ENCODE peak calls at places on chromosomes 11 and 22, in nine cellular contexts. E is pancreas, X is A549, U is AG04450, Q is Caco-2, P is fibroblast of villous mesenchyme, N is choroid plexus epithelial cell, D is BJ, S is testis. M is an unnamed sample.

GRCh38 chr11:57772562-57772961 is 11.0 kb downstream of the CTNND1 start:
- DNase-seq in D (no peak), Q (no peak), X (no peak), E (no peak), S (no peak), N (peak), P (no peak), U (no peak), M (no peak)

GRCh38 chr11:6437993-6438392 is 2.8 kb downstream of the HPX start:
- DNase-seq in P (no peak), S (no peak), E (no peak), U (no peak), X (no peak), D (no peak), Q (no peak), N (no peak), M (no peak)

GRCh38 chr11:128422576-128423370 is 164.6 kb downstream of the ETS1 start:
- DNase-seq in E (peak), S (no peak), U (no peak), P (no peak), D (no peak), X (no peak), N (no peak), Q (no peak), M (no peak)

GRCh38 chr22:17705565-17706450 is 67.3 kb downstream of the BCL2L13 start:
- DNase-seq in D (no peak), E (no peak), S (no peak), U (no peak), P (no peak), X (no peak), Q (no peak), N (no peak), M (no peak)

GRCh38 chr11:65067446-65067845 is 9.1 kb upstream of the NAALADL1 start:
- DNase-seq in X (no peak), E (no peak), P (no peak), S (no peak), U (no peak), Q (no peak), D (no peak), N (no peak), M (no peak)

GRCh38 chr22:42964994-42965699 is 49.8 kb downstream of the PACSIN2 start:
- DNase-seq in X (no peak), N (peak), D (no peak), Q (no peak), E (no peak), P (no peak), S (no peak), U (no peak), M (peak)

GRCh38 chr22:23551385-23551784 is 28.7 kb downstream of the IGLL1 start:
- DNase-seq in N (no peak), Q (no peak), S (no peak), D (no peak), E (no peak), X (no peak), U (no peak), P (no peak), M (no peak)

GRCh38 chr22:41847300-41847699 is 14.4 kb downstream of the SREBF2 start:
- DNase-seq in P (no peak), S (no peak), E (no peak), D (no peak), Q (no peak), X (no peak), U (no peak), N (no peak), M (no peak)

GRCh38 chr11:121426476-121427454 is 25.3 kb upstream of the SORL1 start:
- DNase-seq in X (no peak), U (no peak), D (no peak), N (no peak), P (no peak), Q (peak), E (peak), S (peak), M (no peak)

GRCh38 chr11:7905961-7906429 is 25.1 kb downstream of the OR10A6 start:
- DNase-seq in E (no peak), Q (peak), N (no peak), X (no peak), P (no peak), U (no peak), S (no peak), D (no peak), M (no peak)

GRCh38 chr11:25876456-25876965 is 455.4 kb upstream of the ANO3 start:
- DNase-seq in Q (no peak), D (no peak), S (no peak), P (no peak), E (no peak), U (no peak), N (no peak), X (no peak), M (no peak)

GRCh38 chr11:3710485-3711259 is 39.5 kb upstream of the CHRNA10 start:
- DNase-seq in S (no peak), Q (no peak), P (peak), X (no peak), E (no peak), D (no peak), N (peak), U (no peak), M (peak)

GRCh38 chr11:82682003-82682751 is 51.5 kb downstream of the FAM181B start:
- DNase-seq in S (no peak), N (peak), U (peak), D (peak), Q (peak), X (peak), P (peak), E (peak), M (peak)

GRCh38 chr11:33899383-33900037 is 7.6 kb upstream of the LMO2 start:
- DNase-seq in P (peak), S (peak), U (peak), Q (no peak), E (peak), X (peak), D (peak), N (peak), M (peak)

GRCh38 chr22:23683545-23683944 is 7.3 kb upstream of the RGL4 start:
- DNase-seq in D (no peak), X (no peak), S (peak), P (no peak), E (no peak), U (no peak), Q (no peak), N (no peak), M (no peak)

GRCh38 chr22:23263651-23264555 is 83.6 kb downstream of the BCR start:
- DNase-seq in Q (no peak), S (no peak), P (no peak), E (no peak), U (no peak), D (no peak), N (no peak), X (no peak), M (no peak)

GRCh38 chr11:69373251-69373635 is 79.3 kb downstream of the MYEOV start:
- DNase-seq in D (no peak), N (no peak), X (no peak), P (no peak), S (peak), U (no peak), Q (no peak), E (no peak), M (no peak)

GRCh38 chr11:82864268-82864667 is 36.0 kb downstream of the PRCP start:
- DNase-seq in U (no peak), P (peak), Q (peak), E (peak), X (peak), D (no peak), N (peak), S (peak), M (peak)

GRCh38 chr22:42912049-42912448 is 55.0 kb upstream of the ARFGAP3 start:
- DNase-seq in P (peak), N (peak), X (no peak), U (no peak), S (no peak), E (no peak), D (no peak), Q (no peak), M (no peak)

GRCh38 chr11:94525933-94526332 is 13.7 kb downstream of the C11orf97 start:
- DNase-seq in N (peak), S (peak), P (peak), X (no peak), E (peak), D (no peak), Q (no peak), U (no peak), M (peak)

GRCh38 chr11:2870460-2870859 is 15.1 kb downstream of the CDKN1C start:
- DNase-seq in D (no peak), X (no peak), P (no peak), E (no peak), N (no peak), U (no peak), Q (no peak), S (no peak), M (no peak)

GRCh38 chr11:37504925-37505324 is 906.9 kb upstream of the RAG2 start:
- DNase-seq in U (peak), X (no peak), S (no peak), P (peak), Q (peak), E (no peak), N (peak), D (peak), M (peak)

GRCh38 chr11:2525941-2526807 is 81.4 kb downstream of the KCNQ1 start:
- DNase-seq in U (no peak), D (no peak), S (no peak), P (no peak), N (no peak), Q (no peak), X (no peak), E (peak), M (no peak)

GRCh38 chr11:73384871-73385692 is 8.9 kb downstream of the RELT start:
- DNase-seq in X (no peak), D (no peak), N (peak), U (no peak), P (peak), E (no peak), Q (no peak), S (peak), M (peak)

GRCh38 chr22:19962909-19963806 is 21.5 kb upstream of the TXNRD2 start:
- DNase-seq in U (no peak), X (no peak), E (peak), N (no peak), P (peak), S (no peak), D (no peak), Q (peak), M (peak)

GRCh38 chr11:5196067-5196466 is 4.4 kb downstream of the OR51V1 start:
- DNase-seq in U (no peak), Q (no peak), N (no peak), X (no peak), P (no peak), S (no peak), E (no peak), D (no peak), M (no peak)

GRCh38 chr11:26700536-26701235 is 21.2 kb downstream of the SLC5A12 start:
- DNase-seq in N (no peak), X (no peak), Q (no peak), S (no peak), U (no peak), P (no peak), D (no peak), E (no peak), M (no peak)

GRCh38 chr11:83156150-83156995 is 558 bp upstream of the PCF11 start:
- DNase-seq in E (peak), Q (peak), P (peak), N (peak), S (peak), D (peak), U (peak), X (peak), M (peak)

GRCh38 chr11:114277637-114278341 is 18.4 kb upstream of the NNMT start:
- DNase-seq in X (no peak), Q (no peak), U (no peak), E (no peak), S (no peak), P (no peak), D (no peak), N (no peak), M (no peak)

GRCh38 chr11:96307748-96308133 is 35.3 kb downstream of the MAML2 start:
- DNase-seq in Q (no peak), X (peak), E (no peak), S (no peak), U (peak), D (peak), P (peak), N (peak), M (peak)

GRCh38 chr11:6485661-6486060 is 4.4 kb downstream of the TIMM10B start:
- DNase-seq in Q (no peak), X (no peak), E (no peak), N (no peak), P (no peak), U (no peak), S (no peak), D (no peak), M (no peak)

GRCh38 chr11:60396790-60397189 is 531 bp downstream of the MS4A14 start:
- DNase-seq in U (no peak), P (no peak), X (no peak), Q (no peak), S (no peak), D (no peak), N (no peak), E (no peak), M (no peak)

GRCh38 chr22:17578129-17578754 is 14.9 kb downstream of the SLC25A18 start:
- DNase-seq in S (peak), X (no peak), Q (no peak), D (no peak), N (peak), P (peak), U (no peak), E (peak), M (peak)

GRCh38 chr22:19880786-19881569 is 26.3 kb upstream of the GNB1L start:
- DNase-seq in N (peak), D (peak), P (peak), U (peak), Q (peak), S (no peak), X (peak), E (no peak), M (peak)

GRCh38 chr22:44543781-44544181 is 45.7 kb upstream of the RTL6 start:
- DNase-seq in D (no peak), U (no peak), E (no peak), X (no peak), N (no peak), S (no peak), P (no peak), Q (peak), M (peak)

GRCh38 chr11:129853508-129854228 is 38.0 kb downstream of the TMEM45B start:
- DNase-seq in E (peak), P (peak), D (no peak), X (peak), U (no peak), S (peak), Q (peak), N (peak), M (no peak)

GRCh38 chr11:11798586-11799438 is 43.0 kb upstream of the USP47 start:
- DNase-seq in Q (peak), S (peak), D (no peak), N (peak), E (peak), P (peak), X (peak), U (peak), M (peak)

GRCh38 chr11:66856496-66857233 is at the start of gene LRFN4:
- DNase-seq in N (no peak), D (no peak), E (no peak), Q (peak), P (no peak), U (no peak), X (peak), S (peak), M (no peak)

GRCh38 chr22:41169157-41169556 is 36.0 kb upstream of the L3MBTL2 start:
- DNase-seq in D (no peak), P (no peak), S (no peak), E (no peak), N (no peak), U (no peak), Q (no peak), X (no peak), M (no peak)

DNA sequence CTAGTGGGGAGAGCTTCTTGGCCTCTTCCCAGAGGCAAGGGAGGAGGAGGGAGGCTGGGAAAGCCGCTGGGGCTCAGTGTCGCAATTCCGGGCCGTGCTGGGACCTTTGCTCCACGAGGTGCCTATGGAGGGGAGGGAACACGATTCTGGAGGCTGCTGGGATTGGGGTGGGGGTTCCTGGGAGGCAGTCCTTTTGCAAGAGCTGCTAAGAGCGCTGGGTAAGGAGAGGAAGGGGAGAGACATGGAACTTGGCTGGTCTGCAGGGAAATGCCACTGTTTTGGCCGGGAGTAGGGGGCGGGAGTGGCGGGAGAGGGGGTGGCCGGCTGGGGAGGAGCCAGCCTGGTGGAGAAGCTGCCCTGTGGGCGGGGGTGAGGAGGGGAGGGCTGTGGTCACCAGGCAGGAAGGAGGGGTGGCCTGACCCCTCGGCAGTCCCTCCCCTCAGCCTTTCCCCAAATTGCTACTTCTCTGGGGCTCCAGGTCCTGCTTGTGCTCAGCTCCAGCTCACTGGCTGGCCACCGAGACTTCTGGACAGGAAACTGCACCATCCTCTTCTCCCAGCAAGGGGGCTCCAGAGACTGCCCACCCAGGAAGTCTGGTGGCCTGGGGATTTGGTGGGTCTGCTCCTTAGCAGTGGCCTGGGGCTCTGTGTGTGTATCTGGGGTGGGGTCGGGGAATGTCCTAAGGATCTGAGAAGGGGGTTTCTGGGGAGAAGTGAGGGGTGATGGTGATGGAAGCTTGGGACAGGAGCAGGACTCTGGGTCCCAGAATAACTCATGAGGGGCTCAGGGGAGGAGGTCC is at the start of gene NR1H3:
- DNase-seq in P (peak), N (peak), E (peak), Q (peak), U (no peak), S (peak), X (peak), D (no peak), M (peak)
- TF ChIP-seq CTCF in P (peak), N (peak), E (no peak), Q (peak), U (peak), S (peak), X (peak), D (peak), M (peak)

DNA sequence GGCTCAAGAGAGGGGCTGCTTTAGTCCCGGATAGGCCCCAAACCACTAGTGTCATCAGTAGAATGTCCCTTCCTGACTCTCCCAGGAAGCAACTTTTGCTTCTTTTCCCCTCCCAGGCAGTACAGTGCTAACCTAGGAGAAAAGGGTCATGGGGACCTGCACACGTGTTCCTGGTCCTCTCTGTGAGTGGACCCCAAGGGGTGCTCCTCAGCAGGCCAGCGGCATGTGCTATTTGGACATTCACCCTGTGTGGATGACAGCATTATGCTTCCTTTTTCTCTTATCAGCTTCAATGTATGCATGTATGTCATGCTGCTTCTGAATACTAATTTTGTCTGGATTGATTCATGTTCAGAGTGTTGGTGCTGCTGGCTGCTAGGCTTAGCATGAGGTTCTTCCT is 18.1 kb upstream of the PLET1 start:
- DNase-seq in E (no peak), Q (no peak), S (no peak), X (no peak), U (no peak), N (no peak), D (no peak), P (no peak), M (no peak)
- H3K4me3 ChIP-seq in E (no peak), Q (no peak), S (no peak), X (no peak), U (no peak), N (no peak), D (no peak), P (no peak), M (no peak)

GRCh38 chr22:37278261-37278660 is 4.0 kb upstream of the CYTH4 start:
- DNase-seq in E (no peak), D (no peak), Q (no peak), S (no peak), U (no peak), X (no peak), N (no peak), P (no peak), M (no peak)

GRCh38 chr22:37274380-37274862 is 7.9 kb upstream of the CYTH4 start:
- DNase-seq in N (no peak), Q (no peak), S (peak), P (no peak), E (no peak), X (no peak), U (no peak), D (no peak), M (no peak)

GRCh38 chr22:37275134-37275533 is 7.2 kb upstream of the CYTH4 start:
- DNase-seq in X (no peak), U (no peak), Q (no peak), P (no peak), S (no peak), N (no peak), E (no peak), D (no peak), M (no peak)

GRCh38 chr22:37275622-37276021 is 6.7 kb upstream of the CYTH4 start:
- DNase-seq in U (no peak), P (no peak), E (no peak), D (no peak), S (no peak), N (no peak), X (no peak), Q (no peak), M (no peak)

DNA sequence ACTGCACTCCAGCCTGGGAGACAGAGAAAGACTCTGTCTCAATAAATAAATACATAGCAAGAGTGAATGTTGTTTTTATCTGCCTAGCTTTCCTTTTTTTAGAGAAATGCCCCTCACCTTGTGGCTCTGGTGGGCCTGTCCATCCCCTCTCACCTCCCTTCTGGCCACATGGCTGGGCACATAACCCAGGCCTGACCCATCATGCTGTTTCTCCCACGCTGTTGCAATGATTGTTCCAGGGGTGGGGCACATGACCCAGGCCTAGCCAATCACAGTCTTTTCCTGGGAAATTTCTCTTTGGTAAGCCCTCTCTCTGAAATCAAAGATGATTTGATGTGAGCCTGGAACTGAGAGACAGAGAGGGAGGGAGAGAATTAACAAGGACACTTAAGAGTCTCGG is 5.5 kb upstream of the CYTH4 start:
- DNase-seq in X (no peak), U (no peak), D (no peak), P (peak), E (no peak), N (peak), Q (no peak), S (no peak), M (no peak)
- TF ChIP-seq CTCF in X (no peak), U (no peak), D (no peak), P (no peak), E (no peak), N (no peak), Q (no peak), S (no peak), M (no peak)

GRCh38 chr11:90774727-90775572 is 552.1 kb upstream of the CHORDC1 start:
- DNase-seq in X (no peak), Q (no peak), U (no peak), S (no peak), E (no peak), N (peak), P (no peak), D (no peak), M (no peak)
- H3K4me3 ChIP-seq in X (no peak), Q (no peak), U (no peak), S (no peak), E (no peak), N (no peak), P (no peak), D (no peak), M (no peak)

GRCh38 chr11:44120169-44120568 is 24.7 kb downstream of the EXT2 start:
- DNase-seq in P (no peak), E (no peak), S (no peak), Q (peak), N (no peak), U (no peak), X (peak), D (no peak), M (no peak)
- TF ChIP-seq CTCF in P (peak), E (no peak), S (no peak), Q (peak), N (peak), U (peak), X (no peak), D (peak), M (peak)

M was measured in AG10803.